ENCODE peak calls at places on chromosomes 16 and 17, in ten cellular contexts. J is stimulated activated CD8-positive, alpha-beta memory T cell treated with anti-CD3 and anti-CD28 coated beads, Interleukin-12 subunit alpha, Interleukin-12 subunit beta, amount 100 ng/mL, for 4 hours; K is right lobe of liver; T is NCI-H2107; I is A549; V is stomach; Q is activated CD8-positive, alpha-beta memory T cell treated with anti-CD3 and anti-CD28 coated beads for 48 hours; S is transverse colon; B is COR-L47; A is astrocyte of the cerebellum. Y is an unnamed sample.

GRCh38 chr16:79639576-79640311 is 39.2 kb upstream of the MAF start:
- DNase-seq in B (no peak), J (no peak), I (peak), V (peak), A (no peak), Q (no peak), S (no peak), K (no peak), T (no peak), Y (no peak)

GRCh38 chr16:10827691-10828341 is 9.2 kb upstream of the TVP23A start:
- DNase-seq in Q (no peak), A (peak), J (no peak), S (peak), I (no peak), T (no peak), V (peak), B (no peak), K (peak), Y (peak)

GRCh38 chr17:4833178-4833940 is at the start of gene MINK1:
- DNase-seq in J (peak), S (peak), K (peak), Q (peak), A (peak), I (peak), V (peak), T (peak), B (peak), Y (peak)

GRCh38 chr16:53549970-53550406 is 47.0 kb upstream of the AKTIP start:
- DNase-seq in A (peak), S (peak), T (peak), K (peak), V (peak), B (peak), I (peak), Q (no peak), J (peak), Y (peak)

GRCh38 chr17:8152981-8153549 is 861 bp upstream of the PER1 start:
- DNase-seq in K (peak), V (no peak), T (no peak), S (no peak), Q (no peak), A (no peak), J (no peak), B (no peak), I (no peak), Y (no peak)

GRCh38 chr16:71722801-71723536 is 1.5 kb downstream of the PHLPP2 start:
- DNase-seq in Q (peak), V (peak), T (peak), S (peak), K (peak), J (peak), B (peak), A (peak), I (peak), Y (no peak)

GRCh38 chr17:40327735-40328385 is 18.9 kb downstream of the RARA start:
- DNase-seq in A (no peak), T (no peak), B (no peak), S (no peak), I (no peak), Q (no peak), J (no peak), K (peak), V (no peak), Y (no peak)

GRCh38 chr16:4501071-4501478 is 24.9 kb downstream of the HMOX2 start:
- DNase-seq in K (peak), V (peak), I (no peak), Q (no peak), T (no peak), A (peak), B (no peak), S (no peak), J (no peak), Y (no peak)

GRCh38 chr17:36198831-36199465 is 2.4 kb upstream of the CCL3L1 start:
- DNase-seq in A (no peak), Q (no peak), V (no peak), K (no peak), B (no peak), T (no peak), J (no peak), I (no peak), S (no peak), Y (no peak)

GRCh38 chr17:50807014-50807413 is 28.4 kb upstream of the WFIKKN2 start:
- DNase-seq in J (no peak), T (no peak), A (no peak), B (no peak), S (no peak), K (no peak), I (no peak), Q (no peak), V (no peak), Y (no peak)

GRCh38 chr16:85309656-85310587 is 197.7 kb upstream of the CIBAR2 start:
- DNase-seq in V (no peak), K (peak), B (no peak), Q (no peak), T (no peak), S (peak), I (no peak), J (no peak), A (no peak), Y (no peak)

GRCh38 chr16:67454104-67454503 is 23.2 kb downstream of the HSD11B2 start:
- DNase-seq in B (no peak), Q (no peak), I (no peak), J (no peak), A (no peak), V (no peak), K (no peak), T (no peak), S (no peak), Y (no peak)

GRCh38 chr17:82055023-82055964 is 3.6 kb downstream of the GPS1 start:
- DNase-seq in Q (no peak), J (no peak), A (no peak), T (no peak), V (no peak), K (no peak), B (no peak), S (no peak), I (no peak), Y (no peak)

GRCh38 chr16:87636050-87636684 is 33.9 kb downstream of the JPH3 start:
- DNase-seq in Q (peak), S (peak), I (peak), B (peak), A (peak), T (peak), J (peak), K (peak), V (peak), Y (peak)

GRCh38 chr16:87407511-87408112 is 15.5 kb downstream of the MAP1LC3B start:
- DNase-seq in T (no peak), A (no peak), Q (no peak), S (peak), V (peak), J (no peak), I (no peak), B (no peak), K (peak), Y (peak)

GRCh38 chr17:43645765-43646481 is 15.8 kb downstream of the MEOX1 start:
- DNase-seq in V (peak), I (no peak), S (peak), A (no peak), J (no peak), K (peak), B (no peak), Q (no peak), T (no peak), Y (peak)